ENCODE peak calls at places on chromosomes 12 and 14, in six cellular contexts. One of them, this sample, is unnamed.

GRCh38 chr14:76501156-76501555 is 125.2 kb downstream of the ESRRB start:
- DNase-seq in iris pigment epithelial cell: no peak
- DNase-seq in NCI-H1092 treated with DMSO at 0.1 percent for 48 hours: no peak
- DNase-seq in AML-193: no peak
- DNase-seq in IMR-90: no peak
- DNase-seq in A673: no peak
- DNase-seq in this sample: no peak

GRCh38 chr12:11810160-11810559 is 160.7 kb downstream of the ETV6 start:
- DNase-seq in iris pigment epithelial cell: no peak
- DNase-seq in NCI-H1092 treated with DMSO at 0.1 percent for 48 hours: no peak
- DNase-seq in AML-193: peak
- DNase-seq in IMR-90: no peak
- DNase-seq in A673: no peak
- DNase-seq in this sample: no peak

GRCh38 chr12:95277139-95277538 is 59.5 kb downstream of the VEZT start:
- DNase-seq in iris pigment epithelial cell: peak
- DNase-seq in NCI-H1092 treated with DMSO at 0.1 percent for 48 hours: no peak
- DNase-seq in AML-193: no peak
- DNase-seq in IMR-90: peak
- DNase-seq in A673: peak
- DNase-seq in this sample: peak

GRCh38 chr12:91381309-91381804 is 198.7 kb upstream of the DCN start:
- DNase-seq in iris pigment epithelial cell: peak
- DNase-seq in NCI-H1092 treated with DMSO at 0.1 percent for 48 hours: no peak
- DNase-seq in AML-193: no peak
- DNase-seq in IMR-90: peak
- DNase-seq in A673: peak
- DNase-seq in this sample: peak

GRCh38 chr14:41285193-41285748 is 321.4 kb upstream of the LRFN5 start:
- DNase-seq in iris pigment epithelial cell: peak
- DNase-seq in NCI-H1092 treated with DMSO at 0.1 percent for 48 hours: peak
- DNase-seq in AML-193: peak
- DNase-seq in IMR-90: peak
- DNase-seq in A673: peak
- DNase-seq in this sample: peak

GRCh38 chr12:106247731-106248176 is at the start of gene CKAP4:
- DNase-seq in iris pigment epithelial cell: peak
- DNase-seq in NCI-H1092 treated with DMSO at 0.1 percent for 48 hours: peak
- DNase-seq in AML-193: no peak
- DNase-seq in IMR-90: peak
- DNase-seq in A673: peak
- DNase-seq in this sample: peak

GRCh38 chr12:114834621-114835020 is 150.6 kb upstream of the TBX3 start:
- DNase-seq in iris pigment epithelial cell: peak
- DNase-seq in NCI-H1092 treated with DMSO at 0.1 percent for 48 hours: no peak
- DNase-seq in AML-193: no peak
- DNase-seq in IMR-90: peak
- DNase-seq in A673: no peak
- DNase-seq in this sample: peak

GRCh38 chr14:106318700-106319099 is 792.3 kb downstream of the TMEM121 start:
- DNase-seq in iris pigment epithelial cell: no peak
- DNase-seq in NCI-H1092 treated with DMSO at 0.1 percent for 48 hours: no peak
- DNase-seq in AML-193: peak
- DNase-seq in IMR-90: no peak
- DNase-seq in A673: peak
- DNase-seq in this sample: no peak

GRCh38 chr12:123078531-123079123 is 72.3 kb downstream of the PITPNM2 start:
- DNase-seq in iris pigment epithelial cell: no peak
- DNase-seq in NCI-H1092 treated with DMSO at 0.1 percent for 48 hours: no peak
- DNase-seq in AML-193: no peak
- DNase-seq in IMR-90: no peak
- DNase-seq in A673: no peak
- DNase-seq in this sample: no peak

GRCh38 chr12:40137252-40137651 is 31.4 kb upstream of the SLC2A13 start:
- DNase-seq in iris pigment epithelial cell: peak
- DNase-seq in NCI-H1092 treated with DMSO at 0.1 percent for 48 hours: no peak
- DNase-seq in AML-193: peak
- DNase-seq in IMR-90: peak
- DNase-seq in A673: peak
- DNase-seq in this sample: peak

GRCh38 chr12:124392271-124392990 is 97.5 kb downstream of the RFLNA start:
- DNase-seq in iris pigment epithelial cell: peak
- DNase-seq in NCI-H1092 treated with DMSO at 0.1 percent for 48 hours: no peak
- DNase-seq in AML-193: peak
- DNase-seq in IMR-90: peak
- DNase-seq in A673: peak
- DNase-seq in this sample: peak

GRCh38 chr14:104249092-104249491 is 110.7 kb downstream of the KIF26A start:
- DNase-seq in iris pigment epithelial cell: no peak
- DNase-seq in NCI-H1092 treated with DMSO at 0.1 percent for 48 hours: no peak
- DNase-seq in AML-193: no peak
- DNase-seq in IMR-90: no peak
- DNase-seq in A673: no peak
- DNase-seq in this sample: no peak

GRCh38 chr12:56081393-56082347 is 1.7 kb downstream of the ERBB3 start:
- DNase-seq in iris pigment epithelial cell: no peak
- DNase-seq in NCI-H1092 treated with DMSO at 0.1 percent for 48 hours: no peak
- DNase-seq in AML-193: no peak
- DNase-seq in IMR-90: no peak
- DNase-seq in A673: no peak
- DNase-seq in this sample: no peak

GRCh38 chr12:88698471-88698870 is 118.2 kb upstream of the KITLG start:
- DNase-seq in iris pigment epithelial cell: no peak
- DNase-seq in NCI-H1092 treated with DMSO at 0.1 percent for 48 hours: no peak
- DNase-seq in AML-193: no peak
- DNase-seq in IMR-90: no peak
- DNase-seq in A673: peak
- DNase-seq in this sample: no peak

GRCh38 chr12:18601962-18602361 is 135.8 kb downstream of the PLCZ1 start:
- DNase-seq in iris pigment epithelial cell: no peak
- DNase-seq in NCI-H1092 treated with DMSO at 0.1 percent for 48 hours: no peak
- DNase-seq in AML-193: no peak
- DNase-seq in IMR-90: no peak
- DNase-seq in A673: no peak
- DNase-seq in this sample: no peak

GRCh38 chr12:115191342-115191741 is 507.4 kb upstream of the TBX3 start:
- DNase-seq in iris pigment epithelial cell: no peak
- DNase-seq in NCI-H1092 treated with DMSO at 0.1 percent for 48 hours: no peak
- DNase-seq in AML-193: no peak
- DNase-seq in IMR-90: no peak
- DNase-seq in A673: no peak
- DNase-seq in this sample: no peak

GRCh38 chr14:92649066-92649465 is 99.4 kb downstream of the LGMN start:
- DNase-seq in iris pigment epithelial cell: no peak
- DNase-seq in NCI-H1092 treated with DMSO at 0.1 percent for 48 hours: no peak
- DNase-seq in AML-193: no peak
- DNase-seq in IMR-90: no peak
- DNase-seq in A673: no peak
- DNase-seq in this sample: no peak

GRCh38 chr14:105084741-105085571 is 19.7 kb upstream of the GPR132 start:
- DNase-seq in iris pigment epithelial cell: no peak
- DNase-seq in NCI-H1092 treated with DMSO at 0.1 percent for 48 hours: no peak
- DNase-seq in AML-193: no peak
- DNase-seq in IMR-90: no peak
- DNase-seq in A673: no peak
- DNase-seq in this sample: no peak

GRCh38 chr12:82012176-82012575 is 253.0 kb upstream of the PPFIA2 start:
- DNase-seq in iris pigment epithelial cell: no peak
- DNase-seq in NCI-H1092 treated with DMSO at 0.1 percent for 48 hours: no peak
- DNase-seq in AML-193: no peak
- DNase-seq in IMR-90: no peak
- DNase-seq in A673: no peak
- DNase-seq in this sample: no peak

GRCh38 chr14:90116444-90116843 is 54.6 kb downstream of the KCNK13 start:
- DNase-seq in iris pigment epithelial cell: no peak
- DNase-seq in NCI-H1092 treated with DMSO at 0.1 percent for 48 hours: no peak
- DNase-seq in AML-193: no peak
- DNase-seq in IMR-90: no peak
- DNase-seq in A673: no peak
- DNase-seq in this sample: no peak

GRCh38 chr12:45204757-45205156 is 11.1 kb upstream of the ANO6 start:
- DNase-seq in iris pigment epithelial cell: no peak
- DNase-seq in NCI-H1092 treated with DMSO at 0.1 percent for 48 hours: no peak
- DNase-seq in AML-193: peak
- DNase-seq in IMR-90: no peak
- DNase-seq in A673: no peak
- DNase-seq in this sample: no peak

GRCh38 chr14:51776102-51776894 is 84.1 kb upstream of the GNG2 start:
- DNase-seq in iris pigment epithelial cell: peak
- DNase-seq in NCI-H1092 treated with DMSO at 0.1 percent for 48 hours: peak
- DNase-seq in AML-193: peak
- DNase-seq in IMR-90: peak
- DNase-seq in A673: peak
- DNase-seq in this sample: peak

GRCh38 chr12:14258468-14258947 is 107.0 kb upstream of the ATF7IP start:
- DNase-seq in iris pigment epithelial cell: no peak
- DNase-seq in NCI-H1092 treated with DMSO at 0.1 percent for 48 hours: no peak
- DNase-seq in AML-193: no peak
- DNase-seq in IMR-90: peak
- DNase-seq in A673: no peak
- DNase-seq in this sample: no peak

GRCh38 chr14:75884198-75884611 is 97.6 kb downstream of the TGFB3 start:
- DNase-seq in iris pigment epithelial cell: peak
- DNase-seq in NCI-H1092 treated with DMSO at 0.1 percent for 48 hours: no peak
- DNase-seq in AML-193: no peak
- DNase-seq in IMR-90: peak
- DNase-seq in A673: peak
- DNase-seq in this sample: peak

GRCh38 chr14:34498684-34499412 is 36.8 kb upstream of the SPTSSA start:
- DNase-seq in iris pigment epithelial cell: peak
- DNase-seq in NCI-H1092 treated with DMSO at 0.1 percent for 48 hours: peak
- DNase-seq in AML-193: peak
- DNase-seq in IMR-90: peak
- DNase-seq in A673: peak
- DNase-seq in this sample: peak

GRCh38 chr12:13465641-13466040 is 269.1 kb downstream of the EMP1 start:
- DNase-seq in iris pigment epithelial cell: no peak
- DNase-seq in NCI-H1092 treated with DMSO at 0.1 percent for 48 hours: no peak
- DNase-seq in AML-193: no peak
- DNase-seq in IMR-90: no peak
- DNase-seq in A673: no peak
- DNase-seq in this sample: peak

GRCh38 chr12:124744659-124745467 is 118.8 kb downstream of the SCARB1 start:
- DNase-seq in iris pigment epithelial cell: no peak
- DNase-seq in NCI-H1092 treated with DMSO at 0.1 percent for 48 hours: no peak
- DNase-seq in AML-193: no peak
- DNase-seq in IMR-90: no peak
- DNase-seq in A673: peak
- DNase-seq in this sample: no peak

GRCh38 chr14:81331229-81332026 is 68.7 kb downstream of the STON2 start:
- DNase-seq in iris pigment epithelial cell: no peak
- DNase-seq in NCI-H1092 treated with DMSO at 0.1 percent for 48 hours: no peak
- DNase-seq in AML-193: no peak
- DNase-seq in IMR-90: no peak
- DNase-seq in A673: no peak
- DNase-seq in this sample: no peak

GRCh38 chr12:66050610-66051009 is 79.9 kb downstream of the LLPH start:
- DNase-seq in iris pigment epithelial cell: no peak
- DNase-seq in NCI-H1092 treated with DMSO at 0.1 percent for 48 hours: no peak
- DNase-seq in AML-193: no peak
- DNase-seq in IMR-90: no peak
- DNase-seq in A673: no peak
- DNase-seq in this sample: no peak

GRCh38 chr12:93873561-93873960 is 196.4 kb downstream of the CRADD start:
- DNase-seq in iris pigment epithelial cell: no peak
- DNase-seq in NCI-H1092 treated with DMSO at 0.1 percent for 48 hours: no peak
- DNase-seq in AML-193: no peak
- DNase-seq in IMR-90: no peak
- DNase-seq in A673: no peak
- DNase-seq in this sample: no peak